ENCODE peak calls at places on chromosome 14, in four cellular contexts. One of them, this sample, is unnamed.

GRCh38 chr14:100807496-100807895 is 18.4 kb upstream of the MEG3 start:
- DNase-seq in amniotic stem cell: no peak
- DNase-seq in stimulated activated CD8-positive, alpha-beta memory T cell treated with anti-CD3 and anti-CD28 coated beads, Interleukin-7, amount 100 ng/mL, for 48 hours: no peak
- DNase-seq in foreskin fibroblast: no peak
- DNase-seq in this sample: no peak

GRCh38 chr14:54333511-54333910 is 63.3 kb upstream of the CDKN3 start:
- DNase-seq in amniotic stem cell: no peak
- DNase-seq in foreskin fibroblast: no peak
- DNase-seq in stimulated activated CD8-positive, alpha-beta memory T cell treated with anti-CD3 and anti-CD28 coated beads, Interleukin-7, amount 100 ng/mL, for 48 hours: no peak
- DNase-seq in this sample: no peak

GRCh38 chr14:47675489-47676300 is at the start of gene MDGA2:
- DNase-seq in foreskin fibroblast: no peak
- DNase-seq in stimulated activated CD8-positive, alpha-beta memory T cell treated with anti-CD3 and anti-CD28 coated beads, Interleukin-7, amount 100 ng/mL, for 48 hours: no peak
- DNase-seq in amniotic stem cell: no peak
- DNase-seq in this sample: peak; percentile 59

GRCh38 chr14:68975667-68976066 is 3.4 kb downstream of the ACTN1 start:
- DNase-seq in stimulated activated CD8-positive, alpha-beta memory T cell treated with anti-CD3 and anti-CD28 coated beads, Interleukin-7, amount 100 ng/mL, for 48 hours: no peak
- DNase-seq in amniotic stem cell: peak; percentile 31
- DNase-seq in foreskin fibroblast: peak; percentile 82
- DNase-seq in this sample: no peak

GRCh38 chr14:74518221-74518620 is 24.7 kb downstream of the ISCA2 start:
- DNase-seq in stimulated activated CD8-positive, alpha-beta memory T cell treated with anti-CD3 and anti-CD28 coated beads, Interleukin-7, amount 100 ng/mL, for 48 hours: no peak
- DNase-seq in amniotic stem cell: no peak
- DNase-seq in foreskin fibroblast: no peak
- DNase-seq in this sample: no peak

GRCh38 chr14:100605706-100606686 is 18.8 kb upstream of the BEGAIN start:
- DNase-seq in foreskin fibroblast: no peak
- DNase-seq in stimulated activated CD8-positive, alpha-beta memory T cell treated with anti-CD3 and anti-CD28 coated beads, Interleukin-7, amount 100 ng/mL, for 48 hours: no peak
- DNase-seq in amniotic stem cell: no peak
- DNase-seq in this sample: no peak

GRCh38 chr14:51938137-51938536 is 51.2 kb upstream of the RTRAF start:
- DNase-seq in stimulated activated CD8-positive, alpha-beta memory T cell treated with anti-CD3 and anti-CD28 coated beads, Interleukin-7, amount 100 ng/mL, for 48 hours: no peak
- DNase-seq in foreskin fibroblast: peak; percentile 21
- DNase-seq in amniotic stem cell: no peak
- DNase-seq in this sample: no peak

GRCh38 chr14:50320279-50320678 is 8.2 kb downstream of the DMAC2L start:
- DNase-seq in amniotic stem cell: no peak
- DNase-seq in stimulated activated CD8-positive, alpha-beta memory T cell treated with anti-CD3 and anti-CD28 coated beads, Interleukin-7, amount 100 ng/mL, for 48 hours: no peak
- DNase-seq in foreskin fibroblast: peak; percentile 74
- DNase-seq in this sample: no peak

GRCh38 chr14:104096318-104096717 is 10.8 kb downstream of the ASPG start:
- DNase-seq in stimulated activated CD8-positive, alpha-beta memory T cell treated with anti-CD3 and anti-CD28 coated beads, Interleukin-7, amount 100 ng/mL, for 48 hours: no peak
- DNase-seq in amniotic stem cell: no peak
- DNase-seq in foreskin fibroblast: no peak
- DNase-seq in this sample: no peak

GRCh38 chr14:94823556-94824341 is 53.8 kb upstream of the GSC start:
- DNase-seq in amniotic stem cell: peak; percentile 4
- DNase-seq in stimulated activated CD8-positive, alpha-beta memory T cell treated with anti-CD3 and anti-CD28 coated beads, Interleukin-7, amount 100 ng/mL, for 48 hours: no peak
- DNase-seq in foreskin fibroblast: no peak
- DNase-seq in this sample: no peak

GRCh38 chr14:69536976-69537375 is 37.7 kb downstream of the CCDC177 start:
- DNase-seq in foreskin fibroblast: no peak
- DNase-seq in amniotic stem cell: no peak
- DNase-seq in stimulated activated CD8-positive, alpha-beta memory T cell treated with anti-CD3 and anti-CD28 coated beads, Interleukin-7, amount 100 ng/mL, for 48 hours: no peak
- DNase-seq in this sample: no peak

GRCh38 chr14:71762575-71762974 is 169.7 kb upstream of the RGS6 start:
- DNase-seq in amniotic stem cell: no peak
- DNase-seq in foreskin fibroblast: no peak
- DNase-seq in stimulated activated CD8-positive, alpha-beta memory T cell treated with anti-CD3 and anti-CD28 coated beads, Interleukin-7, amount 100 ng/mL, for 48 hours: no peak
- DNase-seq in this sample: no peak

GRCh38 chr14:74983343-74983742 is 19.4 kb upstream of the EIF2B2 start:
- DNase-seq in stimulated activated CD8-positive, alpha-beta memory T cell treated with anti-CD3 and anti-CD28 coated beads, Interleukin-7, amount 100 ng/mL, for 48 hours: no peak
- DNase-seq in amniotic stem cell: no peak
- DNase-seq in foreskin fibroblast: no peak
- DNase-seq in this sample: no peak

GRCh38 chr14:38339704-38340103 is 83.8 kb upstream of the CLEC14A start:
- DNase-seq in amniotic stem cell: no peak
- DNase-seq in stimulated activated CD8-positive, alpha-beta memory T cell treated with anti-CD3 and anti-CD28 coated beads, Interleukin-7, amount 100 ng/mL, for 48 hours: no peak
- DNase-seq in foreskin fibroblast: peak; percentile 88
- DNase-seq in this sample: no peak

GRCh38 chr14:103500148-103500990 is 22.3 kb downstream of the CKB start:
- DNase-seq in stimulated activated CD8-positive, alpha-beta memory T cell treated with anti-CD3 and anti-CD28 coated beads, Interleukin-7, amount 100 ng/mL, for 48 hours: peak; percentile 65
- DNase-seq in foreskin fibroblast: peak; percentile 95
- DNase-seq in amniotic stem cell: peak; percentile 79
- DNase-seq in this sample: peak; percentile 88

GRCh38 chr14:29521526-29522137 is 406.0 kb downstream of the PRKD1 start:
- DNase-seq in foreskin fibroblast: peak; percentile 14
- DNase-seq in amniotic stem cell: no peak
- DNase-seq in stimulated activated CD8-positive, alpha-beta memory T cell treated with anti-CD3 and anti-CD28 coated beads, Interleukin-7, amount 100 ng/mL, for 48 hours: no peak
- DNase-seq in this sample: peak; percentile 61

GRCh38 chr14:99119554-99119953 is 152.4 kb downstream of the BCL11B start:
- DNase-seq in amniotic stem cell: no peak
- DNase-seq in foreskin fibroblast: no peak
- DNase-seq in stimulated activated CD8-positive, alpha-beta memory T cell treated with anti-CD3 and anti-CD28 coated beads, Interleukin-7, amount 100 ng/mL, for 48 hours: no peak
- DNase-seq in this sample: no peak

GRCh38 chr14:94376976-94377865 is 11.2 kb downstream of the SERPINA1 start:
- DNase-seq in foreskin fibroblast: no peak
- DNase-seq in stimulated activated CD8-positive, alpha-beta memory T cell treated with anti-CD3 and anti-CD28 coated beads, Interleukin-7, amount 100 ng/mL, for 48 hours: no peak
- DNase-seq in amniotic stem cell: no peak
- DNase-seq in this sample: no peak

GRCh38 chr14:32826404-32827082 is 112.1 kb upstream of the NPAS3 start:
- DNase-seq in stimulated activated CD8-positive, alpha-beta memory T cell treated with anti-CD3 and anti-CD28 coated beads, Interleukin-7, amount 100 ng/mL, for 48 hours: no peak
- DNase-seq in amniotic stem cell: no peak
- DNase-seq in foreskin fibroblast: peak; percentile 63
- DNase-seq in this sample: no peak

GRCh38 chr14:104107611-104108569 is 22.4 kb downstream of the ASPG start:
- DNase-seq in amniotic stem cell: no peak
- DNase-seq in foreskin fibroblast: no peak
- DNase-seq in stimulated activated CD8-positive, alpha-beta memory T cell treated with anti-CD3 and anti-CD28 coated beads, Interleukin-7, amount 100 ng/mL, for 48 hours: no peak
- DNase-seq in this sample: no peak

This sample was measured in NCI-H2081.